ENCODE peak calls at places on chromosomes 6 and 20, in ten cellular contexts. E is NCI-H2081; B is NCI-H1694 treated with DMSO at 0.1 percent for 48 hours; O is cardiac muscle cell; K is ovary; C is astrocyte; P is stimulated activated CD8-positive, alpha-beta memory T cell treated with anti-CD3 and anti-CD28 coated beads, Interleukin-4, amount 100 ng/mL, for 1 hour; J is T1000; V is colonic mucosa; X is AG08395. M is an unnamed sample.

GRCh38 chr6:52330470-52330869 is 31.5 kb upstream of the PAQR8 start:
- DNase-seq in E (no peak), K (no peak), C (no peak), V (peak), J (no peak), P (no peak), X (no peak), O (peak), B (no peak), M (no peak)

GRCh38 chr6:135496805-135497411 is 632 bp downstream of the AHI1 start:
- DNase-seq in C (no peak), X (no peak), E (no peak), P (no peak), O (no peak), B (no peak), V (no peak), K (no peak), J (no peak), M (no peak)

GRCh38 chr6:83231146-83231545 is 38.0 kb downstream of the RWDD2A start:
- DNase-seq in V (no peak), J (no peak), K (no peak), C (peak), X (peak), O (no peak), E (no peak), P (no peak), B (no peak), M (no peak)

GRCh38 chr6:63897952-63898351 is 262.4 kb downstream of the PHF3 start:
- DNase-seq in O (no peak), K (no peak), J (no peak), P (no peak), E (no peak), X (no peak), V (no peak), C (no peak), B (no peak), M (no peak)

GRCh38 chr20:4999788-5000187 is 1.5 kb downstream of the SLC23A2 start:
- DNase-seq in K (no peak), B (no peak), V (peak), C (no peak), O (no peak), P (no peak), E (peak), X (no peak), J (no peak), M (no peak)

GRCh38 chr6:160124605-160125004 is 3.0 kb downstream of the SLC22A1 start:
- DNase-seq in E (no peak), O (no peak), X (no peak), K (no peak), V (no peak), P (no peak), C (no peak), B (no peak), J (no peak), M (no peak)

GRCh38 chr6:33001685-33002084 is 7.7 kb downstream of the HLA-DOA start:
- DNase-seq in E (no peak), B (no peak), O (no peak), C (no peak), J (no peak), P (no peak), X (no peak), V (no peak), K (no peak), M (no peak)

GRCh38 chr20:48682529-48683385 is 145.0 kb downstream of the PREX1 start:
- DNase-seq in X (peak), C (peak), E (peak), B (peak), K (peak), P (no peak), O (peak), V (peak), J (no peak), M (peak)

GRCh38 chr20:63148696-63149095 is 67.2 kb downstream of the YTHDF1 start:
- DNase-seq in P (no peak), E (no peak), B (no peak), K (no peak), V (no peak), J (no peak), O (no peak), X (no peak), C (no peak), M (no peak)

GRCh38 chr6:46760925-46761324 is 14.2 kb downstream of the ANKRD66 start:
- DNase-seq in K (no peak), E (no peak), J (no peak), X (no peak), V (no peak), O (no peak), B (no peak), C (no peak), P (no peak), M (no peak)

GRCh38 chr6:76262240-76262639 is 189.8 kb upstream of the IMPG1 start:
- DNase-seq in O (no peak), P (no peak), J (no peak), E (no peak), X (no peak), B (no peak), V (no peak), K (no peak), C (no peak), M (no peak)

GRCh38 chr6:137883400-137883888 is 16.4 kb downstream of the TNFAIP3 start:
- DNase-seq in O (no peak), B (no peak), X (no peak), P (no peak), J (no peak), V (no peak), C (no peak), K (no peak), E (no peak), M (peak)

GRCh38 chr6:167031082-167031709 is 32.0 kb downstream of the CEP43 start:
- DNase-seq in O (no peak), X (no peak), B (no peak), J (no peak), V (no peak), K (no peak), E (no peak), C (no peak), P (no peak), M (no peak)

GRCh38 chr6:101402618-101403002 is 9.1 kb downstream of the GRIK2 start:
- DNase-seq in E (peak), X (no peak), C (no peak), P (no peak), O (peak), J (no peak), K (no peak), V (no peak), B (no peak), M (no peak)

GRCh38 chr6:144284753-144285547 is at the start of gene UTRN:
- DNase-seq in J (peak), X (peak), K (peak), B (peak), E (peak), P (no peak), C (peak), O (peak), V (peak), M (peak)

GRCh38 chr6:88922775-88923548 is 40.5 kb downstream of the RNGTT start:
- DNase-seq in P (no peak), J (no peak), O (no peak), B (no peak), C (peak), V (no peak), E (no peak), X (no peak), K (no peak), M (no peak)

GRCh38 chr20:41134362-41135186 is 2.8 kb upstream of the PLCG1 start:
- DNase-seq in B (no peak), E (no peak), O (no peak), J (no peak), K (no peak), V (no peak), P (no peak), C (no peak), X (no peak), M (no peak)

GRCh38 chr6:29516108-29516507 is 28.4 kb upstream of the MAS1L start:
- DNase-seq in O (no peak), E (no peak), P (no peak), K (no peak), V (no peak), J (no peak), X (no peak), B (no peak), C (peak), M (no peak)

GRCh38 chr20:36260316-36260715 is 24.0 kb downstream of the AAR2 start:
- DNase-seq in C (no peak), X (no peak), B (no peak), P (no peak), J (no peak), K (no peak), O (no peak), V (no peak), E (no peak), M (peak)

M was measured in sigmoid colon.